ENCODE peak calls at places on chromosome 16, in ten cellular contexts. Q is astrocyte of the spinal cord; V is NCI-H1092; T is activated T-helper 9 cell treated with anti-CD3 and anti-CD28 coated beads, Interleukin-2, amount 50 U/mL, for 16 hours; D is activated CD4-positive, alpha-beta T cell treated with anti-CD3 and anti-CD28 coated beads, Interleukin-2, amount 10 ng/mL, durations not matched to agents 7 days and 5 days; A is stimulated activated CD8-positive, alpha-beta memory T cell treated with anti-CD3 and anti-CD28 coated beads, Interleukin-4, amount 100 ng/mL, for 48 hours; M is nucleus accumbens; L is kidney tubule cell; Z is skeletal muscle cell; H is coronary artery. F is an unnamed sample.

GRCh38 chr16:3819741-3820724 is 60.5 kb downstream of the CREBBP start:
- DNase-seq in Q (peak), V (peak), T (no peak), D (peak), A (no peak), M (no peak), L (peak), Z (peak), H (no peak), F (peak)

GRCh38 chr16:27319257-27319965 is 5.6 kb downstream of the IL4R start:
- DNase-seq in Q (no peak), V (no peak), T (no peak), D (no peak), A (no peak), M (no peak), L (no peak), Z (no peak), H (peak), F (no peak)

GRCh38 chr16:77951788-77952187 is 70.6 kb upstream of the CLEC3A start:
- DNase-seq in Q (no peak), V (peak), T (no peak), D (no peak), A (no peak), M (no peak), L (peak), Z (no peak), H (no peak), F (peak)

GRCh38 chr16:67517661-67518423 is 10.8 kb upstream of the RIPOR1 start:
- DNase-seq in Q (no peak), V (no peak), T (no peak), D (no peak), A (no peak), M (no peak), L (peak), Z (no peak), H (no peak), F (no peak)

GRCh38 chr16:83215417-83216001 is 588.7 kb downstream of the CDH13 start:
- DNase-seq in Q (peak), V (no peak), T (no peak), D (peak), A (peak), M (no peak), L (peak), Z (no peak), H (no peak), F (peak)

GRCh38 chr16:48235556-48236136 is 8.5 kb upstream of the LONP2 start:
- DNase-seq in Q (no peak), V (no peak), T (no peak), D (no peak), A (no peak), M (no peak), L (no peak), Z (no peak), H (no peak), F (no peak)

GRCh38 chr16:87002717-87003413 is 314.3 kb downstream of the C16orf95 start:
- DNase-seq in Q (peak), V (no peak), T (no peak), D (no peak), A (no peak), M (no peak), L (no peak), Z (peak), H (peak), F (no peak)

GRCh38 chr16:76650579-76650978 is 373.4 kb downstream of the CNTNAP4 start:
- DNase-seq in Q (no peak), V (no peak), T (no peak), D (no peak), A (no peak), M (no peak), L (peak), Z (no peak), H (no peak), F (peak)

GRCh38 chr16:31253642-31254045 is 6.1 kb upstream of the ITGAM start:
- DNase-seq in Q (no peak), V (no peak), T (no peak), D (peak), A (peak), M (no peak), L (no peak), Z (no peak), H (no peak), F (peak)

GRCh38 chr16:66542396-66542795 is 7.5 kb downstream of the TK2 start:
- DNase-seq in Q (no peak), V (no peak), T (no peak), D (no peak), A (no peak), M (no peak), L (no peak), Z (no peak), H (no peak), F (no peak)

GRCh38 chr16:63192969-63193368 is 1156.7 kb upstream of the CDH8 start:
- DNase-seq in Q (no peak), V (no peak), T (no peak), D (no peak), A (no peak), M (no peak), L (peak), Z (no peak), H (no peak), F (no peak)

GRCh38 chr16:59593256-59593655 is 859.1 kb upstream of the GOT2 start:
- DNase-seq in Q (peak), V (no peak), T (no peak), D (no peak), A (no peak), M (no peak), L (no peak), Z (peak), H (no peak), F (peak)

GRCh38 chr16:8583712-8584111 is 6.6 kb downstream of the TMEM114 start:
- DNase-seq in Q (no peak), V (no peak), T (no peak), D (no peak), A (no peak), M (no peak), L (no peak), Z (no peak), H (no peak), F (no peak)

GRCh38 chr16:86676216-86676800 is 98.0 kb downstream of the FOXL1 start:
- DNase-seq in Q (peak), V (no peak), T (no peak), D (no peak), A (no peak), M (no peak), L (peak), Z (no peak), H (no peak), F (peak)

GRCh38 chr16:23469814-23470213 is 16.8 kb upstream of the COG7 start:
- DNase-seq in Q (peak), V (no peak), T (no peak), D (no peak), A (no peak), M (no peak), L (peak), Z (no peak), H (no peak), F (peak)

GRCh38 chr16:57446530-57447141 is 549 bp downstream of the CIAPIN1 start:
- DNase-seq in Q (peak), V (peak), T (peak), D (peak), A (peak), M (no peak), L (peak), Z (no peak), H (no peak), F (peak)

GRCh38 chr16:67543582-67543981 is 15.0 kb downstream of the RIPOR1 start:
- DNase-seq in Q (no peak), V (no peak), T (no peak), D (no peak), A (no peak), M (no peak), L (no peak), Z (no peak), H (peak), F (no peak)

GRCh38 chr16:88455610-88456355 is 2.7 kb downstream of the ZFPM1 start:
- DNase-seq in Q (no peak), V (no peak), T (peak), D (peak), A (peak), M (no peak), L (peak), Z (no peak), H (no peak), F (peak)

GRCh38 chr16:52613508-52613907 is 66.6 kb upstream of the TOX3 start:
- DNase-seq in Q (no peak), V (no peak), T (no peak), D (no peak), A (no peak), M (no peak), L (no peak), Z (no peak), H (no peak), F (no peak)

GRCh38 chr16:30901201-30902069 is 5.0 kb downstream of the CTF1 start:
- DNase-seq in Q (no peak), V (no peak), T (no peak), D (peak), A (peak), M (no peak), L (no peak), Z (no peak), H (no peak), F (no peak)

GRCh38 chr16:58098207-58099096 is 30.7 kb downstream of the CFAP20 start:
- DNase-seq in Q (no peak), V (no peak), T (no peak), D (no peak), A (no peak), M (no peak), L (peak), Z (no peak), H (no peak), F (peak)

GRCh38 chr16:11596572-11597226 is 10.0 kb upstream of the LITAF start:
- DNase-seq in Q (no peak), V (no peak), T (no peak), D (no peak), A (no peak), M (no peak), L (no peak), Z (no peak), H (no peak), F (peak)

GRCh38 chr16:30953511-30954124 is 3.9 kb upstream of the SETD1A start:
- DNase-seq in Q (peak), V (peak), T (peak), D (peak), A (peak), M (peak), L (peak), Z (no peak), H (no peak), F (peak)